ENCODE peak calls at places on chromosomes 4 and X, in six cellular contexts. One of them, this sample, is unnamed.

GRCh38 chr4:150818661-150819060 is 196.4 kb downstream of the LRBA start:
- DNase-seq in H1: no peak
- DNase-seq in IMR-90: peak
- DNase-seq in sigmoid colon: no peak
- DNase-seq in K562: no peak
- DNase-seq in lower leg skin: no peak
- DNase-seq in this sample: no peak

GRCh38 chr4:835148-836002 is 9.4 kb upstream of the CPLX1 start:
- DNase-seq in H1: no peak
- DNase-seq in IMR-90: no peak
- DNase-seq in sigmoid colon: no peak
- DNase-seq in K562: no peak
- DNase-seq in lower leg skin: no peak
- DNase-seq in this sample: no peak

GRCh38 chrX:40644175-40644574 is 3.2 kb downstream of the CXorf38 start:
- DNase-seq in H1: no peak
- DNase-seq in IMR-90: peak
- DNase-seq in sigmoid colon: no peak
- DNase-seq in K562: peak
- DNase-seq in lower leg skin: peak
- DNase-seq in this sample: peak

GRCh38 chrX:107710617-107711391 is 64.8 kb downstream of the TSC22D3 start:
- DNase-seq in H1: no peak
- DNase-seq in IMR-90: peak
- DNase-seq in sigmoid colon: peak
- DNase-seq in K562: peak
- DNase-seq in lower leg skin: peak
- DNase-seq in this sample: peak

GRCh38 chrX:153969904-153970397 is 1.7 kb downstream of the HCFC1 start:
- DNase-seq in H1: no peak
- DNase-seq in IMR-90: peak
- DNase-seq in sigmoid colon: no peak
- DNase-seq in K562: peak
- DNase-seq in lower leg skin: no peak
- DNase-seq in this sample: no peak

GRCh38 chrX:10615931-10616780 is 4.2 kb downstream of the MID1 start:
- DNase-seq in H1: no peak
- DNase-seq in IMR-90: peak
- DNase-seq in sigmoid colon: peak
- DNase-seq in K562: peak
- DNase-seq in lower leg skin: peak
- DNase-seq in this sample: peak

GRCh38 chr4:114384629-114385028 is 214.0 kb upstream of the UGT8 start:
- DNase-seq in H1: no peak
- DNase-seq in IMR-90: peak
- DNase-seq in sigmoid colon: no peak
- DNase-seq in K562: no peak
- DNase-seq in lower leg skin: no peak
- DNase-seq in this sample: no peak

GRCh38 chrX:129686422-129686948 is 31.7 kb upstream of the APLN start:
- DNase-seq in H1: no peak
- DNase-seq in IMR-90: peak
- DNase-seq in sigmoid colon: no peak
- DNase-seq in K562: no peak
- DNase-seq in lower leg skin: no peak
- DNase-seq in this sample: no peak

GRCh38 chr4:47533689-47534347 is 48.7 kb downstream of the ATP10D start:
- DNase-seq in H1: no peak
- DNase-seq in IMR-90: peak
- DNase-seq in sigmoid colon: no peak
- DNase-seq in K562: no peak
- DNase-seq in lower leg skin: no peak
- DNase-seq in this sample: no peak

GRCh38 chr4:40923326-40924095 is 173.8 kb downstream of the NSUN7 start:
- DNase-seq in H1: no peak
- DNase-seq in IMR-90: no peak
- DNase-seq in sigmoid colon: no peak
- DNase-seq in K562: no peak
- DNase-seq in lower leg skin: no peak
- DNase-seq in this sample: no peak

GRCh38 chrX:63747331-63747730 is 37.7 kb downstream of the ARHGEF9 start:
- DNase-seq in H1: no peak
- DNase-seq in IMR-90: peak
- DNase-seq in sigmoid colon: no peak
- DNase-seq in K562: no peak
- DNase-seq in lower leg skin: no peak
- DNase-seq in this sample: no peak

GRCh38 chr4:150875367-150875766 is 139.7 kb downstream of the LRBA start:
- DNase-seq in H1: no peak
- DNase-seq in IMR-90: no peak
- DNase-seq in sigmoid colon: no peak
- DNase-seq in K562: no peak
- DNase-seq in lower leg skin: no peak
- DNase-seq in this sample: no peak

GRCh38 chr4:76950052-76950845 is 697 bp downstream of the SEPTIN11 start:
- DNase-seq in H1: no peak
- DNase-seq in IMR-90: no peak
- DNase-seq in sigmoid colon: peak
- DNase-seq in K562: peak
- DNase-seq in lower leg skin: peak
- DNase-seq in this sample: peak

GRCh38 chr4:576991-577498 is 950 bp upstream of the TMEM271 start:
- DNase-seq in H1: no peak
- DNase-seq in IMR-90: no peak
- DNase-seq in sigmoid colon: no peak
- DNase-seq in K562: no peak
- DNase-seq in lower leg skin: no peak
- DNase-seq in this sample: no peak

GRCh38 chr4:25330905-25331816 is 18.6 kb downstream of the ZCCHC4 start:
- DNase-seq in H1: no peak
- DNase-seq in IMR-90: no peak
- DNase-seq in sigmoid colon: no peak
- DNase-seq in K562: no peak
- DNase-seq in lower leg skin: no peak
- DNase-seq in this sample: no peak

GRCh38 chr4:185317880-185318279 is 77.8 kb downstream of the LRP2BP start:
- DNase-seq in H1: no peak
- DNase-seq in IMR-90: no peak
- DNase-seq in sigmoid colon: no peak
- DNase-seq in K562: no peak
- DNase-seq in lower leg skin: no peak
- DNase-seq in this sample: no peak

GRCh38 chrX:300334-300733 is 18.3 kb downstream of the GTPBP6 start:
- DNase-seq in H1: no peak
- DNase-seq in IMR-90: no peak
- DNase-seq in sigmoid colon: no peak
- DNase-seq in K562: no peak
- DNase-seq in lower leg skin: no peak
- DNase-seq in this sample: no peak

GRCh38 chr4:128809477-128810330 is at the start of gene JADE1:
- DNase-seq in H1: peak
- DNase-seq in IMR-90: peak
- DNase-seq in sigmoid colon: peak
- DNase-seq in K562: peak
- DNase-seq in lower leg skin: peak
- DNase-seq in this sample: peak

DNA sequence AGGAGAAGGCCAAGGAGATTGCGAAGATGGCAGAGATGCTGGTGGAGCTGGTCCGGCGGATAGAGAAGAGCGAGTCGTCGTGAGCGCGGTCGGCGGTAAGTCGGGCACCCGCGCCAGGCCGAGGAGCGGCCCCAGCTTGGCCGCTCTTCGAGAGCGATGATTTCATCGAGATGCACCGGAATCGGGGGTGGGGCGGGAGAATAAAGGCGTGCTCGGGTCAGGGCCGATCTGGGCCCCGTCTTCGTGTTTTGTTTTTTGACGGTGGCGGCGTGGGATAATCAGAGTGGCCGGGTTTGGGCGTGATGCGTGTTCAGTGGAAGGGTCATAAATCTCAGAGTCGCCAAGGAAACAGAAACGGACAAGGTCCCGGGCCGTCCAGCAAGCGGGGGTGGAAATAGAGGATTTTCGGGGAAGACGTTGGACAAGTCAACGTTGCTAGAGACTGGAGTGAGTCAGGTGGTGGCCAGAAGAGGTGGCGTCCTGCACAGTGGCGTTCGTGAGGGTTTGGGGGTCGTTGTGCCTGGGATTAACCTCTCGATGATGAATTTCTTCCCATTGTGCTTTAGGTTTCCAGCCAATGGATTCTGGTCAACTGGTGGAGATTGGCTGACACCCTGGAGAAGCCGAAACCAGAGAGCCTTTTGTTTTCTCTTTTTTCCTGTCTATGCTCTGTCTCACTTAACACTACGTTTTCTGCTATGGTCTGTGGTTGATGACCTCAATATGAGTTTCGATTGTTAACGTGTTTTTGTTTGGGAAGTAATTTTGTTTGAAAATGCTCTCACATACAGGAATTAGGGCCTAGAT is 882 bp downstream of the MRFAP1 start:
- DNase-seq in H1: no peak
- DNase-seq in IMR-90: peak
- DNase-seq in sigmoid colon: no peak
- DNase-seq in K562: peak
- DNase-seq in lower leg skin: peak
- DNase-seq in this sample: peak
- TF ChIP-seq POLR2A in H1: no peak
- TF ChIP-seq POLR2A in IMR-90: no peak
- TF ChIP-seq POLR2A in sigmoid colon: no peak
- TF ChIP-seq POLR2A in K562: no peak
- TF ChIP-seq POLR2A in lower leg skin: no peak
- TF ChIP-seq POLR2A in this sample: no peak

DNA sequence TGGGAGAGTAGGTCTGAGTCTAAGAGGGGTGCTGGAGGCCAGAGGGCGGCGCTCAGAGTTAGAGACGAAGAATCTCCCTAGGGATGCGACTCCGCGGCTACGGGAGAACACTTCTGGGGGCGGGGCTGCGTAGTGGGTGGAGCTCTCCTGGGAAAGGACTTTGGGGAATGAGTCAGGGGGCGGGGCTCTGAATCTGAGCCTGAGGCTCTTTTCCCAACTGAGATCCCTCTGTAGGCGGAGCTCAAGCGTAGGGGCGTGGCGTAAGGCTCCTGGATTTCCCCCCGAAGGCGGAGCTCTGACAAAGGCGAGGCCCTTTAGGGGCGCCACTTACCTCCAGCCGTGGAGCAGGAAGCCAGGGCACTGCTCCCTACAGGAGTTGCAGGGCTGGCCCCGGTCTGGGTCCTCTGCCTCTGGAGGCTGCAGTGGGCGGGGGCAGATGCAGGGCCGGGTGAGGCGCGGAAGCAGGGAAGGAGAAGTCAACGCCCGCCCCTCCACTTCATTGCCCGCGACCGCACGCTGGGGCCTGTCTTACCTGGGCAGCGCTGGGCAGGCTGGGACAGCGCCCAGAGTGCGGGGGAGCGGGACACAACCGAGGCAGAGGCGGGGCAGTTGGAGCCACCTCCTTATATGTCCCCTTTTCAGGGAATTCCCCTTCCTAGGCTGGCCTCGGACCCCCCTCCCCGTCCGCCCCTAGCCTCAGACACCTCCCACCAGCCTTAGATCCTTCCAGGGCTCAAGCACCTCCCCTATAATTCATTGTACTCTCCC is 1.7 kb downstream of the PRICKLE3 start:
- DNase-seq in H1: peak
- DNase-seq in IMR-90: peak
- DNase-seq in sigmoid colon: peak
- DNase-seq in K562: peak
- DNase-seq in lower leg skin: peak
- DNase-seq in this sample: peak
- TF ChIP-seq POLR2A in H1: no peak
- TF ChIP-seq POLR2A in IMR-90: no peak
- TF ChIP-seq POLR2A in sigmoid colon: peak
- TF ChIP-seq POLR2A in K562: peak
- TF ChIP-seq POLR2A in lower leg skin: no peak
- TF ChIP-seq POLR2A in this sample: no peak

GRCh38 chr4:174204194-174204831 is 79.2 kb downstream of the FBXO8 start:
- DNase-seq in H1: no peak
- DNase-seq in IMR-90: no peak
- DNase-seq in sigmoid colon: no peak
- DNase-seq in K562: no peak
- DNase-seq in lower leg skin: no peak
- DNase-seq in this sample: no peak

GRCh38 chr4:174201898-174202297 is 81.6 kb downstream of the FBXO8 start:
- DNase-seq in H1: no peak
- DNase-seq in IMR-90: no peak
- DNase-seq in sigmoid colon: no peak
- DNase-seq in K562: no peak
- DNase-seq in lower leg skin: no peak
- DNase-seq in this sample: no peak

GRCh38 chr4:174198396-174199179 is 84.9 kb downstream of the FBXO8 start:
- DNase-seq in H1: no peak
- DNase-seq in IMR-90: peak
- DNase-seq in sigmoid colon: peak
- DNase-seq in K562: peak
- DNase-seq in lower leg skin: no peak
- DNase-seq in this sample: no peak

DNA sequence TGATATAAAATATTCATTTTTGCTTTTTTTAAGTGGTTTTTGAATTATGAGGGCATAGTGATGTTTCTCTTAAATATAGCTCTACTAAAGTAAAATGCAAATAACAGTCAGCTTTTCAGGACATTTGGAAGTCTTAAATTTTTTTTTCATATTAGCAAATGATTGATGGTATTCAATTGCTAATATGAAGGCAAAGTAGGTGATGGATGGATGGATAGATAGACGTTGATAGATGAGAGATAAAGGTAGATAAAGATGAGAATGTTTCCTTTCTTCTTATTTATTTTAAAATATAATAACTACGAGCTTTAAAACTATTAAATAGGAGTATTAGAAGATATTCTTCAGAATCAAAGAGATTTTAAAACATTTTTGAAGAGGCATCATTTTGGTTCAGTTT is 83.7 kb downstream of the FBXO8 start:
- DNase-seq in H1: no peak
- DNase-seq in IMR-90: no peak
- DNase-seq in sigmoid colon: no peak
- DNase-seq in K562: no peak
- DNase-seq in lower leg skin: no peak
- DNase-seq in this sample: no peak
- TF ChIP-seq POLR2A in H1: no peak
- TF ChIP-seq POLR2A in IMR-90: no peak
- TF ChIP-seq POLR2A in sigmoid colon: no peak
- TF ChIP-seq POLR2A in K562: no peak
- TF ChIP-seq POLR2A in lower leg skin: no peak
- TF ChIP-seq POLR2A in this sample: no peak

DNA sequence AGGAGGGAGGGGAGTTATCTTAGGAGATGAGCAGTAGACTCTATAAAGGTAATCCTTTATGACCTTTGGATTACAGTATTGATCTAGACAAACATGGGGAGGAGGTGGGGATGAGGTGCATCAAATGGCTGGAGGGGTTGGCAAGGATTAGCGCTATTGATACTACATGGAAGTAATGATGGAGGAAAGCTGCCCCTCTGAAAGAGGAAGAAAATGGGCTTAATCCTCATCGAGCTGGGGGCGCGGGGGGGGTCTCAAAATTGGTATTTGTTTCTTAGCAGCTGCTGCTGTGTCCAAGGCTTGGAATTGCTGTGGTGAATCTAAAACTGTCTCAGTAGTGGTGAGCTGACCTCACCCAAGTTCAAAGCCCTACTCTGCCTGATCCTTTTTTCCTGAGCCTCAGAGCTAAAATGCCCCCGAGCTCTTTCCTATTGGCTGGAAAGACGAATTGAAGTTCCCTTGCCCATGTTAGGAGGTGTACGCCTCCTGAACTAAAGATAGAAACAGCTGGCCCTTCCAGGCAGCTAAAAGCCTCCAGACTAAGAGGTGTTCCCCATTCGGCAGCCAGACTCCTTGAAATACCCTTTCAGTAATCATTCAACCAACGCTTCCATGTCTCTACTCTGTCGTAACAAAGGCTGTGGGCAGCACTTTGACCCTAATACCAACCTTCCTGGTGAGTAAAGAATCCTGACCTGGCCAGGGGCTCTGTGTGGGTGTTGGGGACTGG is at the start of gene ITGB1BP2:
- DNase-seq in H1: no peak
- DNase-seq in IMR-90: peak
- DNase-seq in sigmoid colon: peak
- DNase-seq in K562: peak
- DNase-seq in lower leg skin: no peak
- DNase-seq in this sample: no peak
- TF ChIP-seq POLR2A in H1: no peak
- TF ChIP-seq POLR2A in IMR-90: no peak
- TF ChIP-seq POLR2A in sigmoid colon: peak
- TF ChIP-seq POLR2A in K562: peak
- TF ChIP-seq POLR2A in lower leg skin: no peak
- TF ChIP-seq POLR2A in this sample: peak

This sample was measured in erythroblast.